ENCODE peak calls at places on chromosomes 2 and 18, in eight cellular contexts. C is left kidney, H is Right ventricle myocardium superior, S is T-helper 1 cell, L is NCI-H82, P is brain pericyte, X is iPS DF 19.7, K is cardiac muscle cell. Y is an unnamed sample.

GRCh38 chr2:205273627-205274026 is 408.7 kb upstream of the NRP2 start:
- DNase-seq in C (no peak), H (no peak), S (no peak), L (no peak), P (no peak), X (no peak), K (no peak), Y (no peak)

GRCh38 chr2:200750323-200750910 is 61.3 kb upstream of the BZW1 start:
- DNase-seq in C (no peak), H (no peak), S (no peak), L (no peak), P (no peak), X (no peak), K (no peak), Y (no peak)

GRCh38 chr18:29083545-29083944 is 906.6 kb upstream of the CDH2 start:
- DNase-seq in C (no peak), H (no peak), S (no peak), L (no peak), P (no peak), X (no peak), K (peak; percentile 17), Y (no peak)

GRCh38 chr18:41932899-41933298 is 22.1 kb upstream of the PIK3C3 start:
- DNase-seq in C (no peak), H (no peak), S (no peak), L (no peak), P (no peak), X (no peak), K (no peak), Y (no peak)

GRCh38 chr2:173231042-173231441 is 123.6 kb upstream of the CDCA7 start:
- DNase-seq in C (no peak), H (no peak), S (no peak), L (no peak), P (no peak), X (no peak), K (no peak), Y (peak; percentile 74)

GRCh38 chr2:131417886-131418285 is 53.9 kb upstream of the RAB6D start:
- DNase-seq in C (no peak), H (no peak), S (no peak), L (no peak), P (no peak), X (no peak), K (no peak), Y (no peak)

GRCh38 chr2:182509-183122 is 81.2 kb downstream of the SH3YL1 start:
- DNase-seq in C (peak; percentile 29), H (no peak), S (no peak), L (no peak), P (no peak), X (peak; percentile 33), K (no peak), Y (no peak)

GRCh38 chr2:151217343-151217742 is 44.3 kb downstream of the RBM43 start:
- DNase-seq in C (peak; percentile 5), H (no peak), S (no peak), L (peak; percentile 28), P (no peak), X (no peak), K (no peak), Y (no peak)

GRCh38 chr18:11178951-11179549 is 29.7 kb upstream of the PIEZO2 start:
- DNase-seq in C (no peak), H (peak; percentile 65), S (no peak), L (no peak), P (no peak), X (no peak), K (peak; percentile 84), Y (no peak)

GRCh38 chr18:26429535-26429934 is 118.8 kb downstream of the KCTD1 start:
- DNase-seq in C (peak; percentile 94), H (no peak), S (no peak), L (peak; percentile 57), P (peak; percentile 34), X (no peak), K (peak; percentile 81), Y (no peak)

GRCh38 chr2:124081154-124081771 is 56.2 kb downstream of the CNTNAP5 start:
- DNase-seq in C (no peak), H (no peak), S (no peak), L (no peak), P (no peak), X (no peak), K (peak; percentile 48), Y (no peak)